ENCODE peak calls at places on chromosomes 4 and X, in seven cellular contexts. O is AG08396; B is adipocyte; G is NCI-H2171; R is Caki2; K is neuronal stem cell; Z is naive thymus-derived CD8-positive, alpha-beta T cell. C is an unnamed sample.
A peak's percentile ranks its signal among the peaks of the same experiment; 100 is the strongest.

GRCh38 chr4:17066972-17067371 is 168.5 kb upstream of the LDB2 start:
- DNase-seq in O (peak; percentile 83), B (peak; percentile 92), K (no peak), Z (no peak), G (no peak), R (no peak), C (no peak)

GRCh38 chr4:138308421-138308820 is 66.3 kb upstream of the SLC7A11 start:
- DNase-seq in O (no peak), K (no peak), B (peak; percentile 73), R (no peak), Z (no peak), G (no peak), C (no peak)

GRCh38 chr4:7192252-7193039 is at the start of gene SORCS2:
- DNase-seq in B (peak; percentile 90), O (peak; percentile 90), G (peak; percentile 55), K (peak; percentile 65), R (peak; percentile 62), Z (peak; percentile 22), C (peak; percentile 29)

GRCh38 chr4:6971536-6972374 is 62.1 kb downstream of the TBC1D14 start:
- DNase-seq in R (no peak), O (no peak), G (no peak), B (no peak), Z (no peak), K (no peak), C (no peak)

GRCh38 chr4:26183017-26183416 is 137.8 kb upstream of the RBPJ start:
- DNase-seq in G (no peak), B (no peak), R (no peak), K (no peak), Z (no peak), O (no peak), C (no peak)

GRCh38 chr4:36024901-36025610 is 219.3 kb downstream of the ARAP2 start:
- DNase-seq in G (no peak), B (no peak), Z (no peak), K (no peak), O (no peak), R (no peak), C (no peak)

GRCh38 chrX:39853417-39853816 is 244.3 kb downstream of the BCOR start:
- DNase-seq in Z (no peak), R (no peak), O (no peak), K (no peak), G (no peak), B (no peak), C (no peak)

GRCh38 chr4:173333658-173334084 is 487 bp downstream of the HMGB2 start:
- DNase-seq in O (peak; percentile 42), R (peak; percentile 46), Z (no peak), G (peak; percentile 23), B (peak; percentile 70), K (peak; percentile 41), C (peak; percentile 52)

GRCh38 chrX:148499638-148500427 is 584 bp upstream of the AFF2 start:
- DNase-seq in K (no peak), R (no peak), G (no peak), O (no peak), B (no peak), Z (no peak), C (no peak)

GRCh38 chr4:108959497-108959896 is 196.6 kb upstream of the ETNPPL start:
- DNase-seq in Z (no peak), B (peak; percentile 47), R (no peak), O (no peak), K (no peak), G (no peak), C (no peak)

GRCh38 chr4:153502584-153502983 is 36.4 kb downstream of the TMEM131L start:
- DNase-seq in B (no peak), Z (no peak), O (no peak), K (no peak), R (no peak), G (no peak), C (no peak)

GRCh38 chr4:8600686-8601085 is 8.1 kb downstream of the CPZ start:
- DNase-seq in G (no peak), O (no peak), R (no peak), B (no peak), Z (no peak), K (no peak), C (no peak)

GRCh38 chrX:132031867-132032266 is 8.8 kb downstream of the STK26 start:
- DNase-seq in O (no peak), Z (no peak), K (no peak), G (no peak), B (no peak), R (no peak), C (no peak)

GRCh38 chrX:119194631-119195030 is 41.5 kb upstream of the PGRMC1 start:
- DNase-seq in Z (no peak), B (peak; percentile 22), K (no peak), O (no peak), G (no peak), R (no peak), C (no peak)

GRCh38 chr4:107034091-107034698 is 1.9 kb downstream of the DKK2 start:
- DNase-seq in O (peak; percentile 4), B (peak; percentile 80), K (peak; percentile 64), G (no peak), R (peak; percentile 62), Z (no peak), C (no peak)

GRCh38 chr4:118997601-118998000 is 108.9 kb downstream of the SYNPO2 start:
- DNase-seq in K (no peak), R (no peak), Z (no peak), B (peak; percentile 72), G (no peak), O (peak; percentile 21), C (no peak)

C was measured in T-helper 17 cell.